ENCODE peak calls at places on chromosomes 13 and 19, in five cellular contexts. X is cardiac fibroblast; E is stimulated activated CD8-positive, alpha-beta memory T cell treated with anti-CD3 and anti-CD28 coated beads, Interleukin-15, amount 100 ng/mL, for 24 hours; D is GF-D8; W is putamen. N is an unnamed sample.
A peak's percentile ranks its signal among the peaks of the same experiment; 100 is the strongest.

GRCh38 chr13:93698016-93698613 is 471.5 kb downstream of the GPC6 start:
- DNase-seq in X (no peak), E (no peak), W (no peak), D (no peak), N (no peak)

GRCh38 chr13:44340508-44340907 is 33.1 kb upstream of the SERP2 start:
- DNase-seq in D (no peak), E (no peak), X (no peak), W (no peak), N (no peak)

GRCh38 chr19:15463865-15464371 is 426 bp downstream of the RASAL3 start:
- DNase-seq in X (no peak), E (peak; percentile 40), W (no peak), D (peak; percentile 80), N (no peak)

GRCh38 chr19:2187164-2187563 is 23.4 kb downstream of the DOT1L start:
- DNase-seq in D (no peak), X (no peak), W (no peak), E (no peak), N (no peak)

GRCh38 chr19:4755459-4755858 is 31.8 kb upstream of the DPP9 start:
- DNase-seq in E (no peak), D (no peak), X (no peak), W (no peak), N (no peak)

GRCh38 chr13:97327521-97328221 is 105.5 kb downstream of the MBNL2 start:
- DNase-seq in D (no peak), E (no peak), W (no peak), X (no peak), N (no peak)

GRCh38 chr13:43804461-43805070 is 17.8 kb upstream of the ENOX1 start:
- DNase-seq in D (peak; percentile 24), E (no peak), W (peak; percentile 83), X (peak; percentile 91), N (no peak)

GRCh38 chr19:48556163-48556562 is 4.2 kb downstream of the SULT2B1 start:
- DNase-seq in D (no peak), X (peak; percentile 68), W (no peak), E (no peak), N (peak; percentile 58)

GRCh38 chr13:106626473-106626872 is 58.5 kb upstream of the ARGLU1 start:
- DNase-seq in X (no peak), W (no peak), E (no peak), D (no peak), N (no peak)

GRCh38 chr13:41930154-41930553 is 30.8 kb downstream of the VWA8 start:
- DNase-seq in X (no peak), D (no peak), W (no peak), E (no peak), N (no peak)

GRCh38 chr19:17977073-17977472 is 10.2 kb downstream of the KCNN1 start:
- DNase-seq in E (no peak), X (no peak), D (no peak), W (no peak), N (no peak)

GRCh38 chr19:49773663-49774305 is 7.0 kb downstream of the AP2A1 start:
- DNase-seq in E (no peak), D (no peak), W (no peak), X (no peak), N (no peak)

GRCh38 chr13:79485014-79485441 is 4.1 kb downstream of the NDFIP2 start:
- DNase-seq in W (no peak), D (peak; percentile 89), E (no peak), X (peak; percentile 88), N (no peak)

GRCh38 chr19:17743874-17744273 is 7.4 kb upstream of the FCHO1 start:
- DNase-seq in X (peak; percentile 69), W (no peak), E (no peak), D (no peak), N (no peak)

GRCh38 chr19:38429055-38429810 is 3.2 kb upstream of the RASGRP4 start:
- DNase-seq in D (no peak), X (no peak), W (no peak), E (no peak), N (no peak)

N was measured in WERI-Rb-1.